ENCODE peak calls at places on chromosomes 12 and 14, in six cellular contexts. One of them, this sample, is unnamed.

GRCh38 chr12:116346751-116347150 is 69.3 kb upstream of the MED13L start:
- DNase-seq in ovary: peak; percentile 30
- DNase-seq in neural crest cell: no peak
- DNase-seq in DMS153: no peak
- DNase-seq in HCEC 1CT: peak; percentile 86
- DNase-seq in CD8-positive, alpha-beta memory T cell: no peak
- DNase-seq in this sample: no peak

GRCh38 chr14:69010632-69011031 is 31.5 kb upstream of the ACTN1 start:
- DNase-seq in neural crest cell: no peak
- DNase-seq in ovary: no peak
- DNase-seq in CD8-positive, alpha-beta memory T cell: no peak
- DNase-seq in DMS153: no peak
- DNase-seq in HCEC 1CT: peak; percentile 56
- DNase-seq in this sample: no peak

GRCh38 chr14:92475451-92476187 is 38.0 kb upstream of the RIN3 start:
- DNase-seq in neural crest cell: no peak
- DNase-seq in ovary: peak; percentile 50
- DNase-seq in HCEC 1CT: no peak
- DNase-seq in DMS153: no peak
- DNase-seq in CD8-positive, alpha-beta memory T cell: no peak
- DNase-seq in this sample: peak; percentile 74

GRCh38 chr12:116924558-116925453 is 14.1 kb downstream of the FBXW8 start:
- DNase-seq in HCEC 1CT: peak; percentile 84
- DNase-seq in neural crest cell: no peak
- DNase-seq in DMS153: no peak
- DNase-seq in ovary: no peak
- DNase-seq in CD8-positive, alpha-beta memory T cell: peak; percentile 77
- DNase-seq in this sample: no peak

GRCh38 chr12:106062693-106063092 is 76.1 kb downstream of the NUAK1 start:
- DNase-seq in DMS153: no peak
- DNase-seq in HCEC 1CT: no peak
- DNase-seq in ovary: no peak
- DNase-seq in neural crest cell: no peak
- DNase-seq in CD8-positive, alpha-beta memory T cell: no peak
- DNase-seq in this sample: no peak

GRCh38 chr12:6047249-6048227 is 76.9 kb downstream of the VWF start:
- DNase-seq in DMS153: no peak
- DNase-seq in neural crest cell: no peak
- DNase-seq in HCEC 1CT: peak; percentile 94
- DNase-seq in CD8-positive, alpha-beta memory T cell: no peak
- DNase-seq in ovary: no peak
- DNase-seq in this sample: no peak

GRCh38 chr12:89353188-89353822 is 1.0 kb upstream of the DUSP6 start:
- DNase-seq in HCEC 1CT: peak; percentile 55
- DNase-seq in DMS153: peak; percentile 52
- DNase-seq in ovary: peak; percentile 70
- DNase-seq in neural crest cell: peak; percentile 80
- DNase-seq in CD8-positive, alpha-beta memory T cell: peak; percentile 60
- DNase-seq in this sample: peak; percentile 83

GRCh38 chr12:113152835-113153814 is 3.6 kb downstream of the CFAP73 start:
- DNase-seq in ovary: peak; percentile 53
- DNase-seq in HCEC 1CT: peak; percentile 53
- DNase-seq in DMS153: peak; percentile 82
- DNase-seq in CD8-positive, alpha-beta memory T cell: peak; percentile 65
- DNase-seq in neural crest cell: peak; percentile 57
- DNase-seq in this sample: peak; percentile 79

GRCh38 chr12:50110127-50110761 is 1.8 kb upstream of the COX14 start:
- DNase-seq in CD8-positive, alpha-beta memory T cell: no peak
- DNase-seq in neural crest cell: no peak
- DNase-seq in HCEC 1CT: no peak
- DNase-seq in DMS153: peak; percentile 12
- DNase-seq in ovary: peak; percentile 47
- DNase-seq in this sample: peak; percentile 78

GRCh38 chr14:65101631-65102440 is 481 bp downstream of the MAX start:
- DNase-seq in neural crest cell: peak; percentile 4
- DNase-seq in CD8-positive, alpha-beta memory T cell: peak; percentile 73
- DNase-seq in DMS153: no peak
- DNase-seq in HCEC 1CT: no peak
- DNase-seq in ovary: no peak
- DNase-seq in this sample: peak; percentile 58

GRCh38 chr12:89357297-89357730 is 5.0 kb upstream of the DUSP6 start:
- DNase-seq in neural crest cell: no peak
- DNase-seq in ovary: no peak
- DNase-seq in CD8-positive, alpha-beta memory T cell: no peak
- DNase-seq in DMS153: no peak
- DNase-seq in HCEC 1CT: no peak
- DNase-seq in this sample: no peak

GRCh38 chr12:91926810-91927209 is 218.8 kb downstream of the BTG1 start:
- DNase-seq in ovary: no peak
- DNase-seq in DMS153: peak; percentile 97
- DNase-seq in neural crest cell: no peak
- DNase-seq in HCEC 1CT: peak; percentile 88
- DNase-seq in CD8-positive, alpha-beta memory T cell: no peak
- DNase-seq in this sample: no peak

GRCh38 chr14:62162998-62163589 is 400.9 kb downstream of the SNAPC1 start:
- DNase-seq in HCEC 1CT: peak; percentile 42
- DNase-seq in DMS153: peak; percentile 45
- DNase-seq in CD8-positive, alpha-beta memory T cell: no peak
- DNase-seq in ovary: no peak
- DNase-seq in neural crest cell: peak; percentile 28
- DNase-seq in this sample: no peak

GRCh38 chr14:64706552-64707193 is 2.4 kb downstream of the PLEKHG3 start:
- DNase-seq in CD8-positive, alpha-beta memory T cell: no peak
- DNase-seq in neural crest cell: peak; percentile 68
- DNase-seq in DMS153: no peak
- DNase-seq in HCEC 1CT: no peak
- DNase-seq in ovary: peak; percentile 58
- DNase-seq in this sample: no peak

GRCh38 chr12:33628087-33628486 is 188.5 kb upstream of the SYT10 start:
- DNase-seq in neural crest cell: no peak
- DNase-seq in CD8-positive, alpha-beta memory T cell: no peak
- DNase-seq in ovary: no peak
- DNase-seq in DMS153: no peak
- DNase-seq in HCEC 1CT: no peak
- DNase-seq in this sample: no peak

This sample was measured in lower lobe of right lung.